ENCODE peak calls at places on chromosomes 2 and 18, in nine cellular contexts. One of them, this sample, is unnamed.
A peak's percentile ranks its signal among the peaks of the same experiment; 100 is the strongest.

GRCh38 chr18:51227660-51228059 is 30.2 kb upstream of the MEX3C start:
- DNase-seq in D721Med: no peak
- DNase-seq in AG09309: no peak
- DNase-seq in GM13976: no peak
- DNase-seq in HL-60: no peak
- DNase-seq in dorsolateral prefrontal cortex: no peak
- DNase-seq in foreskin fibroblast: no peak
- DNase-seq in left lung: no peak
- DNase-seq in breast epithelium: no peak
- DNase-seq in this sample: no peak

GRCh38 chr18:7221424-7222155 is 9.3 kb upstream of the LRRC30 start:
- DNase-seq in D721Med: no peak
- DNase-seq in AG09309: peak; percentile 29
- DNase-seq in GM13976: no peak
- DNase-seq in HL-60: peak; percentile 43
- DNase-seq in dorsolateral prefrontal cortex: no peak
- DNase-seq in foreskin fibroblast: peak; percentile 73
- DNase-seq in left lung: no peak
- DNase-seq in breast epithelium: no peak
- DNase-seq in this sample: peak; percentile 77

GRCh38 chr18:42052137-42052708 is 97.2 kb downstream of the PIK3C3 start:
- DNase-seq in D721Med: no peak
- DNase-seq in AG09309: no peak
- DNase-seq in GM13976: no peak
- DNase-seq in HL-60: no peak
- DNase-seq in dorsolateral prefrontal cortex: no peak
- DNase-seq in foreskin fibroblast: peak; percentile 52
- DNase-seq in left lung: no peak
- DNase-seq in breast epithelium: no peak
- DNase-seq in this sample: no peak

GRCh38 chr2:79860233-79861058 is 347.6 kb downstream of the CTNNA2 start:
- DNase-seq in D721Med: no peak
- DNase-seq in AG09309: no peak
- DNase-seq in GM13976: no peak
- DNase-seq in HL-60: no peak
- DNase-seq in dorsolateral prefrontal cortex: no peak
- DNase-seq in foreskin fibroblast: no peak
- DNase-seq in left lung: no peak
- DNase-seq in breast epithelium: no peak
- DNase-seq in this sample: no peak

GRCh38 chr2:97644023-97644717 is 1.7 kb upstream of the COX5B start:
- DNase-seq in D721Med: no peak
- DNase-seq in AG09309: no peak
- DNase-seq in GM13976: no peak
- DNase-seq in HL-60: no peak
- DNase-seq in dorsolateral prefrontal cortex: no peak
- DNase-seq in foreskin fibroblast: no peak
- DNase-seq in left lung: no peak
- DNase-seq in breast epithelium: no peak
- DNase-seq in this sample: no peak

GRCh38 chr2:168518555-168519066 is 62.5 kb downstream of the CERS6 start:
- DNase-seq in D721Med: no peak
- DNase-seq in AG09309: no peak
- DNase-seq in GM13976: no peak
- DNase-seq in HL-60: no peak
- DNase-seq in dorsolateral prefrontal cortex: no peak
- DNase-seq in foreskin fibroblast: no peak
- DNase-seq in left lung: no peak
- DNase-seq in breast epithelium: no peak
- DNase-seq in this sample: no peak

GRCh38 chr2:69191672-69192071 is 178.7 kb downstream of the ANTXR1 start:
- DNase-seq in D721Med: no peak
- DNase-seq in AG09309: peak; percentile 29
- DNase-seq in GM13976: no peak
- DNase-seq in HL-60: no peak
- DNase-seq in dorsolateral prefrontal cortex: no peak
- DNase-seq in foreskin fibroblast: peak; percentile 80
- DNase-seq in left lung: no peak
- DNase-seq in breast epithelium: no peak
- DNase-seq in this sample: no peak

GRCh38 chr2:216171043-216171442 is 61.9 kb downstream of the XRCC5 start:
- DNase-seq in D721Med: no peak
- DNase-seq in AG09309: no peak
- DNase-seq in GM13976: no peak
- DNase-seq in HL-60: no peak
- DNase-seq in dorsolateral prefrontal cortex: no peak
- DNase-seq in foreskin fibroblast: no peak
- DNase-seq in left lung: no peak
- DNase-seq in breast epithelium: no peak
- DNase-seq in this sample: no peak

GRCh38 chr2:152566034-152566727 is 151.1 kb downstream of the PRPF40A start:
- DNase-seq in D721Med: no peak
- DNase-seq in AG09309: no peak
- DNase-seq in GM13976: no peak
- DNase-seq in HL-60: no peak
- DNase-seq in dorsolateral prefrontal cortex: no peak
- DNase-seq in foreskin fibroblast: no peak
- DNase-seq in left lung: no peak
- DNase-seq in breast epithelium: no peak
- DNase-seq in this sample: no peak

GRCh38 chr18:40984856-40985255 is 970.2 kb upstream of the PIK3C3 start:
- DNase-seq in D721Med: no peak
- DNase-seq in AG09309: no peak
- DNase-seq in GM13976: no peak
- DNase-seq in HL-60: no peak
- DNase-seq in dorsolateral prefrontal cortex: no peak
- DNase-seq in foreskin fibroblast: peak; percentile 4
- DNase-seq in left lung: no peak
- DNase-seq in breast epithelium: no peak
- DNase-seq in this sample: no peak

GRCh38 chr2:46849080-46849715 is 66.4 kb downstream of the MCFD2 start:
- DNase-seq in D721Med: no peak
- DNase-seq in AG09309: no peak
- DNase-seq in GM13976: no peak
- DNase-seq in HL-60: no peak
- DNase-seq in dorsolateral prefrontal cortex: no peak
- DNase-seq in foreskin fibroblast: no peak
- DNase-seq in left lung: no peak
- DNase-seq in breast epithelium: no peak
- DNase-seq in this sample: no peak

GRCh38 chr2:179435021-179435420 is 170.4 kb upstream of the SESTD1 start:
- DNase-seq in D721Med: no peak
- DNase-seq in AG09309: no peak
- DNase-seq in GM13976: no peak
- DNase-seq in HL-60: no peak
- DNase-seq in dorsolateral prefrontal cortex: no peak
- DNase-seq in foreskin fibroblast: peak; percentile 54
- DNase-seq in left lung: no peak
- DNase-seq in breast epithelium: no peak
- DNase-seq in this sample: no peak

GRCh38 chr18:31490838-31491237 is 7.1 kb upstream of the DSG2 start:
- DNase-seq in D721Med: no peak
- DNase-seq in AG09309: no peak
- DNase-seq in GM13976: no peak
- DNase-seq in HL-60: no peak
- DNase-seq in dorsolateral prefrontal cortex: no peak
- DNase-seq in foreskin fibroblast: no peak
- DNase-seq in left lung: no peak
- DNase-seq in breast epithelium: no peak
- DNase-seq in this sample: no peak

GRCh38 chr18:75544496-75544895 is 117.0 kb upstream of the SMIM21 start:
- DNase-seq in D721Med: no peak
- DNase-seq in AG09309: peak; percentile 32
- DNase-seq in GM13976: no peak
- DNase-seq in HL-60: no peak
- DNase-seq in dorsolateral prefrontal cortex: no peak
- DNase-seq in foreskin fibroblast: peak; percentile 67
- DNase-seq in left lung: no peak
- DNase-seq in breast epithelium: no peak
- DNase-seq in this sample: no peak

GRCh38 chr2:212005077-212005671 is 533.4 kb downstream of the ERBB4 start:
- DNase-seq in D721Med: no peak
- DNase-seq in AG09309: no peak
- DNase-seq in GM13976: peak; percentile 12
- DNase-seq in HL-60: no peak
- DNase-seq in dorsolateral prefrontal cortex: peak; percentile 21
- DNase-seq in foreskin fibroblast: peak; percentile 48
- DNase-seq in left lung: no peak
- DNase-seq in breast epithelium: no peak
- DNase-seq in this sample: no peak

GRCh38 chr2:236676131-236676873 is 106.7 kb downstream of the ACKR3 start:
- DNase-seq in D721Med: no peak
- DNase-seq in AG09309: no peak
- DNase-seq in GM13976: no peak
- DNase-seq in HL-60: no peak
- DNase-seq in dorsolateral prefrontal cortex: no peak
- DNase-seq in foreskin fibroblast: no peak
- DNase-seq in left lung: no peak
- DNase-seq in breast epithelium: no peak
- DNase-seq in this sample: no peak

GRCh38 chr2:23629417-23630110 is 244.6 kb downstream of the KLHL29 start:
- DNase-seq in D721Med: no peak
- DNase-seq in AG09309: no peak
- DNase-seq in GM13976: no peak
- DNase-seq in HL-60: no peak
- DNase-seq in dorsolateral prefrontal cortex: no peak
- DNase-seq in foreskin fibroblast: no peak
- DNase-seq in left lung: no peak
- DNase-seq in breast epithelium: no peak
- DNase-seq in this sample: no peak

GRCh38 chr2:37688771-37689468 is 17.5 kb upstream of the CDC42EP3 start:
- DNase-seq in D721Med: no peak
- DNase-seq in AG09309: no peak
- DNase-seq in GM13976: no peak
- DNase-seq in HL-60: no peak
- DNase-seq in dorsolateral prefrontal cortex: no peak
- DNase-seq in foreskin fibroblast: peak; percentile 77
- DNase-seq in left lung: no peak
- DNase-seq in breast epithelium: peak; percentile 50
- DNase-seq in this sample: peak; percentile 82

GRCh38 chr2:241913703-241914102 is 44.2 kb downstream of the RTP5 start:
- DNase-seq in D721Med: no peak
- DNase-seq in AG09309: no peak
- DNase-seq in GM13976: no peak
- DNase-seq in HL-60: no peak
- DNase-seq in dorsolateral prefrontal cortex: no peak
- DNase-seq in foreskin fibroblast: no peak
- DNase-seq in left lung: no peak
- DNase-seq in breast epithelium: no peak
- DNase-seq in this sample: no peak

GRCh38 chr2:112784199-112785189 is at the start of gene IL1A:
- DNase-seq in D721Med: no peak
- DNase-seq in AG09309: peak; percentile 16
- DNase-seq in GM13976: no peak
- DNase-seq in HL-60: peak; percentile 43
- DNase-seq in dorsolateral prefrontal cortex: no peak
- DNase-seq in foreskin fibroblast: peak; percentile 61
- DNase-seq in left lung: no peak
- DNase-seq in breast epithelium: no peak
- DNase-seq in this sample: no peak

GRCh38 chr2:9844581-9844980 is 1.3 kb downstream of the TAF1B start:
- DNase-seq in D721Med: no peak
- DNase-seq in AG09309: no peak
- DNase-seq in GM13976: peak; percentile 56
- DNase-seq in HL-60: no peak
- DNase-seq in dorsolateral prefrontal cortex: no peak
- DNase-seq in foreskin fibroblast: peak; percentile 51
- DNase-seq in left lung: no peak
- DNase-seq in breast epithelium: no peak
- DNase-seq in this sample: no peak

GRCh38 chr2:40360652-40361051 is 91.2 kb downstream of the SLC8A1 start:
- DNase-seq in D721Med: no peak
- DNase-seq in AG09309: no peak
- DNase-seq in GM13976: no peak
- DNase-seq in HL-60: no peak
- DNase-seq in dorsolateral prefrontal cortex: no peak
- DNase-seq in foreskin fibroblast: peak; percentile 54
- DNase-seq in left lung: no peak
- DNase-seq in breast epithelium: no peak
- DNase-seq in this sample: no peak
- TF ChIP-seq CTCF in D721Med: no peak
- TF ChIP-seq CTCF in AG09309: no peak
- TF ChIP-seq CTCF in GM13976: no peak
- TF ChIP-seq CTCF in HL-60: no peak
- TF ChIP-seq CTCF in dorsolateral prefrontal cortex: no peak
- TF ChIP-seq CTCF in foreskin fibroblast: no peak
- TF ChIP-seq CTCF in left lung: no peak
- TF ChIP-seq CTCF in breast epithelium: no peak
- TF ChIP-seq CTCF in this sample: no peak

DNA sequence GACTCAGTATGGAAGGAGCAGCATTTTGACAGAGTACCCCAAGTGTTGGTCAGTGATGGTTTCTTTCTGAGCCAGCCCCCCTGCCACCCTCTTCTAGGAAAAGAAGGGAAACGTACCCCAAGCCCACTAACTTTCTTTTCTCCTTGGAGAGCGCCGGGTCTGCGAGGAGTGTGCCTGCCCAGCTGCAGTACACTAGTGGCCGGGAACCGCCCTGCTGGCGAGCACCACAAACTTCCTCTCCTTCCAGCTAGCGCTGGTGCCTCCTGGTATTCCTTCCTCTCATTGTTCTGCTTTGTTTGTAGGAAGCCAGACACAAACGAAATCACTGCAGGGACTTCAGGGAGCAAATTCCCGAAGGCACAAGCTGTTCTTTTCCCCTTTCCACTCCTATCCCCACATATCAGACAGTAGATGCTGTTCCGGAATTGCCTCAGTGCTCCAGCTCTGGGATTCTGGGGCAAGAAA is 1.8 kb downstream of the CCDC85A start:
- DNase-seq in D721Med: no peak
- DNase-seq in AG09309: no peak
- DNase-seq in GM13976: no peak
- DNase-seq in HL-60: no peak
- DNase-seq in dorsolateral prefrontal cortex: peak; percentile 11
- DNase-seq in foreskin fibroblast: peak; percentile 50
- DNase-seq in left lung: peak; percentile 57
- DNase-seq in breast epithelium: no peak
- DNase-seq in this sample: no peak
- TF ChIP-seq CTCF in D721Med: no peak
- TF ChIP-seq CTCF in AG09309: peak; percentile 15
- TF ChIP-seq CTCF in GM13976: no peak
- TF ChIP-seq CTCF in HL-60: no peak
- TF ChIP-seq CTCF in dorsolateral prefrontal cortex: no peak
- TF ChIP-seq CTCF in foreskin fibroblast: no peak
- TF ChIP-seq CTCF in left lung: peak; percentile 52
- TF ChIP-seq CTCF in breast epithelium: peak; percentile 17
- TF ChIP-seq CTCF in this sample: no peak

GRCh38 chr2:42975358-42975717 is 183.0 kb upstream of the HAAO start:
- DNase-seq in D721Med: no peak
- DNase-seq in AG09309: no peak
- DNase-seq in GM13976: no peak
- DNase-seq in HL-60: no peak
- DNase-seq in dorsolateral prefrontal cortex: no peak
- DNase-seq in foreskin fibroblast: no peak
- DNase-seq in left lung: no peak
- DNase-seq in breast epithelium: no peak
- DNase-seq in this sample: no peak
- TF ChIP-seq CTCF in D721Med: no peak
- TF ChIP-seq CTCF in AG09309: no peak
- TF ChIP-seq CTCF in GM13976: no peak
- TF ChIP-seq CTCF in HL-60: no peak
- TF ChIP-seq CTCF in dorsolateral prefrontal cortex: no peak
- TF ChIP-seq CTCF in foreskin fibroblast: no peak
- TF ChIP-seq CTCF in left lung: no peak
- TF ChIP-seq CTCF in breast epithelium: no peak
- TF ChIP-seq CTCF in this sample: no peak

GRCh38 chr2:34193164-34193563 is 594.1 kb upstream of the FAM98A start:
- DNase-seq in D721Med: no peak
- DNase-seq in AG09309: no peak
- DNase-seq in GM13976: no peak
- DNase-seq in HL-60: no peak
- DNase-seq in dorsolateral prefrontal cortex: no peak
- DNase-seq in foreskin fibroblast: no peak
- DNase-seq in left lung: no peak
- DNase-seq in breast epithelium: no peak
- DNase-seq in this sample: no peak
- TF ChIP-seq CTCF in D721Med: no peak
- TF ChIP-seq CTCF in AG09309: no peak
- TF ChIP-seq CTCF in GM13976: no peak
- TF ChIP-seq CTCF in HL-60: no peak
- TF ChIP-seq CTCF in dorsolateral prefrontal cortex: no peak
- TF ChIP-seq CTCF in foreskin fibroblast: no peak
- TF ChIP-seq CTCF in left lung: no peak
- TF ChIP-seq CTCF in breast epithelium: no peak
- TF ChIP-seq CTCF in this sample: no peak